ENCODE peak calls at places on chromosomes 5 and 9, in ten cellular contexts. O is sigmoid colon, Z is heart left ventricle, J is stomach, I is body of pancreas, N is HCT116, P is ovary, L is endothelial cell of umbilical vein, X is adrenal gland, C is gastrocnemius medialis. B is an unnamed sample. For H3K27me3, the result is how much of the 10 kb centered on the place peaks cover.

GRCh38 chr5:114255275-114255674 is 106.6 kb upstream of the KCNN2 start:
- DNase-seq in O (no peak), Z (no peak), J (no peak), I (no peak), N (no peak), P (no peak), L (no peak), X (no peak), C (no peak), B (no peak)

GRCh38 chr9:101226161-101226560 is 158.6 kb downstream of the BAAT start:
- DNase-seq in O (no peak), Z (no peak), J (no peak), I (no peak), N (no peak), P (no peak), L (no peak), X (no peak), C (no peak), B (no peak)

GRCh38 chr5:132090107-132090506 is 16.5 kb downstream of the CSF2 start:
- DNase-seq in O (no peak), Z (no peak), J (no peak), I (no peak), N (peak), P (no peak), L (peak), X (no peak), C (no peak), B (no peak)

GRCh38 chr9:114109106-114109505 is 10.0 kb upstream of the KIF12 start:
- DNase-seq in O (no peak), Z (no peak), J (no peak), I (no peak), N (no peak), P (no peak), L (no peak), X (no peak), C (no peak), B (no peak)

GRCh38 chr5:115098041-115098702 is 71.5 kb downstream of the TRIM36 start:
- DNase-seq in O (no peak), Z (no peak), J (no peak), I (peak), N (peak), P (no peak), L (peak), X (peak), C (no peak), B (no peak)

GRCh38 chr5:135689506-135689905 is 110.7 kb upstream of the CXCL14 start:
- DNase-seq in O (no peak), Z (no peak), J (no peak), I (no peak), N (no peak), P (no peak), L (no peak), X (no peak), C (no peak), B (no peak)

GRCh38 chr5:175709276-175709781 is 51.5 kb downstream of the HRH2 start:
- DNase-seq in O (peak), Z (no peak), J (peak), I (no peak), N (no peak), P (no peak), L (no peak), X (no peak), C (no peak), B (peak)

GRCh38 chr9:33677961-33678360 is 117.4 kb upstream of the PRSS3 start:
- DNase-seq in O (no peak), Z (no peak), J (no peak), I (no peak), N (no peak), P (no peak), L (no peak), X (no peak), C (no peak), B (no peak)

GRCh38 chr9:90458485-90458884 is 184.1 kb downstream of the DIRAS2 start:
- DNase-seq in O (no peak), Z (no peak), J (peak), I (peak), N (peak), P (no peak), L (no peak), X (no peak), C (no peak), B (peak)

DNA sequence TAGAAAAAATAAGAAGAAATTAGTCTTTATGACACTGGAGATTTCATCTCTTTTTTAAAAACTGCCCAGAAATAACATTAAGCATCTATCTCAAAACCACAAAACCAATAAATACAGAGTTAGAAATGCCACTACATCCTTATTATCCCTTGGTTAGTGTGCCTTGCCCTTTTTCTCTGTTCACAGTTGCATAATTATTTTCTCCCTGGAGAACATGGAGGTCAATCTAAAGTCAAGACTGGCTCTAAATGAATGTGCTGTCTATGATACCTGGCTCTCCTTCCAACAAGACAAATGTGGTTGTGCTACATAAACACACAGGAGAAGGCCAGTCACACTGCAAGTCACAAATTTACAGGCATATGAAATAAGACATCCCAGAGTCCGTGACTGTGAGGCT is 2.8 kb downstream of the FBN2 start:
- DNase-seq in O (no peak), Z (no peak), J (no peak), I (no peak), N (no peak), P (no peak), L (no peak), X (no peak), C (no peak), B (no peak)
- H3K4me3 ChIP-seq in O (no peak), Z (peak), J (no peak), I (no peak), N (no peak), P (no peak), L (no peak), X (no peak), C (no peak), B (no peak)

GRCh38 chr9:6413365-6414263 is 615 bp downstream of the UHRF2 start:
- DNase-seq in O (no peak), Z (no peak), J (peak), I (peak), N (no peak), P (no peak), L (no peak), X (peak), C (peak), B (peak)

GRCh38 chr9:6410653-6411052 is 2.3 kb upstream of the UHRF2 start:
- DNase-seq in O (no peak), Z (no peak), J (no peak), I (no peak), N (no peak), P (no peak), L (no peak), X (no peak), C (no peak), B (no peak)

GRCh38 chr9:6415266-6415665 is 2.3 kb downstream of the UHRF2 start:
- DNase-seq in O (no peak), Z (no peak), J (no peak), I (no peak), N (no peak), P (no peak), L (no peak), X (no peak), C (no peak), B (no peak)

GRCh38 chr9:6414291-6414690 is 1.3 kb downstream of the UHRF2 start:
- DNase-seq in O (no peak), Z (no peak), J (no peak), I (no peak), N (no peak), P (no peak), L (peak), X (no peak), C (no peak), B (no peak)

GRCh38 chr9:6412572-6413364 is at the start of gene UHRF2:
- DNase-seq in O (peak), Z (peak), J (peak), I (peak), N (peak), P (peak), L (peak), X (peak), C (peak), B (peak)
- TF ChIP-seq POLR2A in O (peak), Z (no peak), J (no peak), I (peak), N (peak), P (peak), L (peak), X (peak), C (peak), B (peak)

GRCh38 chr5:154476343-154477213 is 1.4 kb downstream of the HAND1 start:
- DNase-seq in O (no peak), Z (no peak), J (no peak), I (no peak), N (no peak), P (no peak), L (no peak), X (no peak), C (no peak), B (no peak)
- H3K27me3 ChIP-seq in O (under half), Z (under half), J (half or more), I (under half), N (under half), P (under half), L (half or more), X (half or more), C (half or more), B (under half)

DNA sequence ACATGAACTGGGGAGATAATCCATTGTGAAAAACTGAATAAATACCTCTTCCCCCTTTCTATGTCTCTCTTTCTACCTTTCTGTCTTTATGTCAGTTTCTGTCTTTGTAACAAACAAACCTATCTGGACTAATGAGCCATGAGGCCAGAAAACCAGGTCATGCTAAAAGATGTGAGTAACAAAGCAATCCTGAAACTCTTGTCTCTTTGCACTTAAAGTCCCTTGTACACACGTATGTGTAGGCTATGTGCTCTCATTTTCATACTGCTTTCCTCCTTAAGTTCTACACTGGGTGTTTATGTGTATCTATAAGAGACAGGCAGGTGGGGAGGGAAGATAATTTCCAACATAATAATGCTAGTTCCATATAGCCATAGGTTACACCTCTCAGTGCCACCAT is 123.8 kb upstream of the PTGER4 start:
- DNase-seq in O (no peak), Z (no peak), J (no peak), I (no peak), N (no peak), P (no peak), L (no peak), X (no peak), C (no peak), B (no peak)
- H3K4me3 ChIP-seq in O (no peak), Z (no peak), J (no peak), I (no peak), N (no peak), P (no peak), L (no peak), X (no peak), C (no peak), B (no peak)

DNA sequence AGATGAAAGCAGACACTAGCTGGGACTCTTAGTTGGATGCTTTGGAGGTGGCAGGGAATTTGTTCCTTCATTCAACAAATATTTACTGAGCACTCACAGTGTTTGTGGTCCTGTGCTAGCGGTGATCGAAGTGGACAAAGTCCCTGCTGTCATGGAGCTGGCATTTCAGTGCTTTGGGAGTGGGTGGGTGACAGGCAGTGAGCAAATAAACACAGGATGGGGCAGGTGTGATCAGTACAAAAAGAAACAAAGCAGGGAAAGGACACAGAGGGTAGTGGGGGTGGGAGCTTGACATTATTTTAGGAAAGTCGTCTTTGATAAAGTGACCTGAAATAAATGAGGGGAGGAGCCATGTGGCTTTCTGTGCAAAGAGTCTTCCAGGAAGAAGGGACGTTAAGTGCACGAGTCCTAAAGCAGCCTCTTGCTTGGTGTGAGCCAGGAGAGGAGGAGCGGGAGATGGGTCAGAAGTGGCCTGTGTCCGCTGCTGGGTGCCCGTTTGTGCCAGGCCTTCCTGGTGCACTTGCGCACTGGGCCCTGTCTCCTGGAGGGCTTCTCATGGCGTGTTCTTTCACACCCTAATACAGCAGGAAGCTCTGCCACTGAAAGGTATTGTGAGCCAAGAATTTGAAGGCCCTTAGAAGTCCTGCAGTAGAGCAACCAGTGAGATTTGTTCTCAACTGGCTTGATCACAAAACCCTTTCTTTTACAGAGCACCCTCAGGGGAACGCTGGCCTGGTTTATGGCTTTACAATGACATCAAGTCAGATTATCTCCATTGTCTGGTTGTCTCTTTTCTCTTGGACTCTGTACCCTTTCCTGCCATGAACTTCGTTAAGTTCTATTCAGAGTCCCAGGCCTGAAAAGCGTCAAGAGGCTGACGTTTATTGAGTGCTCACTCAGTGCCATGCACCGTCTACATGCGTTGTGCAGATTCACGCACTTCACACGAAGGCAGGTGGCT is 14.9 kb downstream of the NDST1 start:
- DNase-seq in O (no peak), Z (peak), J (no peak), I (peak), N (no peak), P (no peak), L (no peak), X (no peak), C (no peak), B (peak)
- TF ChIP-seq POLR2A in O (no peak), Z (no peak), J (no peak), I (peak), N (no peak), P (no peak), L (no peak), X (no peak), C (no peak), B (peak)

DNA sequence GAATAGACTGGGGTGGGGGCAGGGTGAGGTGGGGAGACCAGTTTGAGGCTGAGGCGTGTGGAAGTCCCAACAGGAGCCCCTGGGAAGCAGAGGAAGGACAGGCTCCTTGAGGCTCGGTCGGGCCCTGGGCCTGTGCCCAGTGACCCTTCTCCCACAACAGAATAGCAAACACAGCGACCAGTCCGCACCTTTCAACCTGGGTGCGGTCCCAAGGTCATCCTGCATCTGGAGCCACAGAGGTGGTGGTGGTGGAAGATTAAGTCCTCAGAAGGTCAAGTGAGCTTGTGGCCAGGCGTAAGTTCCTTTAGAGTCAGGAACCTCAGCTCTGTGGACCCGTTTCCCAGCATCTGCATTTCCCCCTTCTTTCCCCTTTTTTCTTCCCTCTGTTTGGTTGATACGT is 26.0 kb upstream of the ARAP3 start:
- DNase-seq in O (no peak), Z (no peak), J (no peak), I (no peak), N (no peak), P (no peak), L (no peak), X (no peak), C (no peak), B (no peak)
- H3K27me3 ChIP-seq in O (under half), Z (under half), J (under half), I (under half), N (under half), P (under half), L (under half), X (under half), C (under half), B (under half)

B was measured in right lobe of liver.